ENCODE peak calls at places on chromosomes 11 and 22, in eight cellular contexts. Q, B, L, F, P, K, J and I are unnamed samples. For H3K4me1, the result is how much of the 10 kb centered on the place peaks cover.

GRCh38 chr11:125594958-125595357 is 2.3 kb downstream of the STT3A start:
- DNase-seq in Q (no peak), B (no peak), L (no peak), F (no peak), P (no peak), K (no peak), J (no peak), I (no peak)

GRCh38 chr22:39618996-39619530 is 48.5 kb downstream of the CACNA1I start:
- DNase-seq in Q (no peak), B (no peak), L (no peak), F (no peak), P (no peak), K (no peak), J (no peak), I (no peak)

GRCh38 chr11:130653838-130654601 is 205.6 kb downstream of the ADAMTS15 start:
- DNase-seq in Q (no peak), B (peak), L (no peak), F (peak), P (peak), K (peak), J (peak), I (no peak)

GRCh38 chr22:46381142-46381541 is 45.6 kb downstream of the TRMU start:
- DNase-seq in Q (no peak), B (no peak), L (no peak), F (no peak), P (no peak), K (no peak), J (peak), I (no peak)

GRCh38 chr11:95832763-95833162 is 42.5 kb downstream of the CEP57 start:
- DNase-seq in Q (no peak), B (no peak), L (no peak), F (no peak), P (no peak), K (no peak), J (peak), I (no peak)

GRCh38 chr22:49053574-49053973 is 774.1 kb downstream of the BRD1 start:
- DNase-seq in Q (no peak), B (no peak), L (no peak), F (no peak), P (no peak), K (no peak), J (no peak), I (no peak)

GRCh38 chr22:49753961-49754673 is 73.6 kb downstream of the BRD1 start:
- DNase-seq in Q (no peak), B (no peak), L (no peak), F (no peak), P (peak), K (no peak), J (no peak), I (no peak)

GRCh38 chr11:124736738-124737137 is 3.0 kb upstream of the NRGN start:
- DNase-seq in Q (no peak), B (no peak), L (no peak), F (no peak), P (no peak), K (no peak), J (no peak), I (no peak)

GRCh38 chr11:19777342-19778102 is 64.9 kb downstream of the NAV2 start:
- DNase-seq in Q (peak), B (no peak), L (peak), F (peak), P (no peak), K (no peak), J (peak), I (no peak)

GRCh38 chr11:79503028-79503427 is 62.2 kb upstream of the TENM4 start:
- DNase-seq in Q (no peak), B (no peak), L (no peak), F (no peak), P (no peak), K (peak), J (no peak), I (no peak)

GRCh38 chr11:71447791-71448256 is 369 bp downstream of the DHCR7 start:
- DNase-seq in Q (peak), B (no peak), L (no peak), F (no peak), P (no peak), K (peak), J (no peak), I (no peak)

GRCh38 chr11:15884131-15884530 is 472.2 kb downstream of the SOX6 start:
- DNase-seq in Q (no peak), B (no peak), L (no peak), F (no peak), P (no peak), K (no peak), J (no peak), I (no peak)

GRCh38 chr11:20156280-20156875 is 3.9 kb downstream of the DBX1 start:
- DNase-seq in Q (peak), B (no peak), L (no peak), F (peak), P (no peak), K (no peak), J (no peak), I (no peak)

GRCh38 chr11:64851831-64852337 is 7.4 kb upstream of the CDC42BPG start:
- DNase-seq in Q (no peak), B (no peak), L (no peak), F (no peak), P (no peak), K (no peak), J (no peak), I (no peak)

GRCh38 chr11:64849600-64850356 is 5.3 kb upstream of the CDC42BPG start:
- DNase-seq in Q (no peak), B (no peak), L (no peak), F (no peak), P (no peak), K (peak), J (no peak), I (no peak)

GRCh38 chr11:64852804-64853520 is 8.5 kb upstream of the CDC42BPG start:
- DNase-seq in Q (no peak), B (no peak), L (no peak), F (no peak), P (no peak), K (no peak), J (no peak), I (no peak)

GRCh38 chr11:64848779-64849599 is 4.5 kb upstream of the CDC42BPG start:
- DNase-seq in Q (peak), B (peak), L (no peak), F (peak), P (no peak), K (no peak), J (no peak), I (no peak)

DNA sequence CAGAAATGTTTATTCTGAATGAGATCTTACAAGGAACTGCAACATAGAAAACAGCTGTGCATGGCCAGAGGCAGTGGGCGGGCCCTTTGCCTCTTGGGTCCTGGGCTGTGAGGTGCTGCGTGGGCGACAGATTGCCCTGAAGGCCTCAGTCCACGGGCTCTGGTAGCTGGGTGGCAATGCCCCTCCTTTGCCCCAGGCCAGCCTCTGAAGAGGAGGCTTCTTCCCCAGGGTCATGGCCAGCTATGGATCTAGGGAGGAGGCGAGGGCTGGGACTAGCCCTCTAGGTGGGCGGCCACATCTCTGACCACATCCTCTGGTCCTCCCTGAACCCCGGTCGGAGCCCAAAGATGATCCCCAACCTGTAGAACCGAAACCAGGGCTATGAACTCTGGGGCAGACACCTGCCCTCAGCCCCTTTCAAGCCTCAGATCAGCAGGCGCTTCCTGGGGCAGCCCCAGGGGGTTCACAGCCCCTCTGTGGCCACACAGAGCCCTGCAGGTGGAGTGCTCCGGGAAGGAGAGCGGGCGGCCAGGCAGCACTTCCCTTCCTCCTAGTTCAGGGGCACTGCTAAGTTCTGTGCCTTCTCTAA is 6.6 kb upstream of the CDC42BPG start:
- DNase-seq in Q (peak), B (no peak), L (peak), F (no peak), P (no peak), K (no peak), J (no peak), I (no peak)
- TF ChIP-seq CTCF in Q (no peak), B (no peak), L (peak), F (no peak), P (no peak), K (no peak), J (no peak), I (no peak)

DNA sequence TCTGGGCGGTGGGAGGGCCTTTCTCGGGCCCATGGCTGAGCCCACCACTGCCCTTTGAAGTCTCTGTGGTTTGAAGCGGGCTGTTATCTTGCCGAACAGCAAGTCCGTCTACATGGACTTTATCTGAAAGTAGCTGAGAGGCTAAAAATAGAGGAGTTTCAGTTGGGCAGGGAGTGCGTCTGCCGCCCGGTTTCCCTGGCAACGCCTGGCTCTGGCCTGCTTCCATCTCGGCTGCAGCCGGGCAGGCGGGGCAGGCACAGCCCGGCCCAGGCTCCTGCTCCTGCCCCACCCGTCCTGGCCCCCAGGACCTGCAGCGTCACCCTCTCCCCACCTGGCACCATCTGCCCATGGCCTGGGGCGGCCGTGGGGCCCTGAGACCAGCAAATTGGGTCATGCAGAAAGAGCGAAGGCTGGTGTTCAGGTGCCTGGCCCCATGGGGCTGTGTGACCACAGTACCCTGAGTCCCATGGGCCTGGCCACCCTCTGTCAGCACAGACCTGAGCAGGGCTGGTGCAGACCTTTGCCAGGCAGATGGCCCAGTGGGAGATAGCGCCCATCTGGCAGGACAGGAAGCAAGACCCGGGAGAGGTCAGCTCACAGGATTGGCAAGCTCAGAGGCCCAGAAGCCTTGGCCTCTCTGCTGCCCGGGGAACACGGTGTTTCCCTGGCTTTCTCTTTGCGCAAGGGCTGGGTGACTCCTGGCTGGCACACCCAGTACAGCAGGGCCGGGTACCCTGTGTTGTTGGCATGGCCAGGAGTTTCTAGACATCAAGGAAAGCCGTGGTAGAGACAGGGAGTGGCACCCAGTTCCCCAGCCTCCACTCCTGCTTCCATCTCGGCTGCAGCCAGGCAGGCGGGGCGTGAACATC is 79.1 kb upstream of the KCNQ1OT1 start:
- DNase-seq in Q (peak), B (peak), L (no peak), F (peak), P (peak), K (peak), J (peak), I (peak)
- TF ChIP-seq POLR2A in Q (no peak), B (no peak), L (no peak), F (peak), P (no peak), K (no peak), J (no peak), I (no peak)

GRCh38 chr11:72834905-72835304 is 20.7 kb downstream of the ATG16L2 start:
- DNase-seq in Q (no peak), B (no peak), L (no peak), F (no peak), P (no peak), K (peak), J (no peak), I (peak)
- H3K4me1 ChIP-seq in Q (under half), B (under half), L (under half), F (under half), P (under half), K (half or more), J (under half), I (under half)

GRCh38 chr22:19070397-19071169 is 51.6 kb downstream of the DGCR2 start:
- DNase-seq in Q (no peak), B (no peak), L (no peak), F (no peak), P (peak), K (no peak), J (no peak), I (no peak)

GRCh38 chr22:19067696-19068348 is 54.4 kb downstream of the DGCR2 start:
- DNase-seq in Q (no peak), B (no peak), L (no peak), F (no peak), P (peak), K (no peak), J (no peak), I (no peak)

GRCh38 chr22:19066531-19067271 is 55.5 kb downstream of the DGCR2 start:
- DNase-seq in Q (no peak), B (no peak), L (no peak), F (no peak), P (peak), K (no peak), J (peak), I (peak)

GRCh38 chr22:19069451-19069850 is 52.8 kb downstream of the DGCR2 start:
- DNase-seq in Q (no peak), B (no peak), L (no peak), F (no peak), P (no peak), K (no peak), J (no peak), I (no peak)

GRCh38 chr22:19068784-19069271 is 53.4 kb downstream of the DGCR2 start:
- DNase-seq in Q (no peak), B (no peak), L (no peak), F (no peak), P (peak), K (no peak), J (no peak), I (no peak)
- TF ChIP-seq CTCF in Q (no peak), B (no peak), L (no peak), F (no peak), P (no peak), K (no peak), J (no peak), I (no peak)

GRCh38 chr11:106278391-106278790 is 200.9 kb downstream of the AASDHPPT start:
- DNase-seq in Q (no peak), B (no peak), L (no peak), F (no peak), P (no peak), K (no peak), J (no peak), I (no peak)
- TF ChIP-seq POLR2A in Q (no peak), B (no peak), L (no peak), F (no peak), P (no peak), K (no peak), J (no peak), I (no peak)

GRCh38 chr22:23213031-23213555 is 32.8 kb downstream of the BCR start:
- DNase-seq in Q (no peak), B (no peak), L (no peak), F (no peak), P (no peak), K (no peak), J (no peak), I (no peak)
- H3K4me1 ChIP-seq in Q (under half), B (under half), L (under half), F (half or more), P (half or more), K (half or more), J (under half), I (under half)

DNA sequence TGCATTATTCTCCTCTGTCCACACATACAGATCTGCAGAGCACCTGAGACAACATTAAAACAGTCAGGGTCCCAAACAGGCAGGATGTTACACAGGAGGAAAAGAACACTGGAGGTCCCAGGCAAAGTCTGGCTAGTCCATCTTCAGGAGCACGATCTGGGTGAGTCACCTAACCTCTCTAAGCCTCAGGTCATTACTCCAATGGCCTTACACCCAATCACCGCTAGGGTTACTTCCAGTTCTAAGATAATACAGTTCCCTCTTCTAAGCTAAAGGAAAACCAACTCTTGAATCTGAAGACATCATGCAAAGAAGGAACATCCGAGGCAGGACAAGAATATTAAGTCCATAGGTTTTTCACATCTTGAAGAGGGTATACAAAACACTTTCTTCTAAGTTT is 24.5 kb downstream of the ASCC2 start:
- DNase-seq in Q (peak), B (no peak), L (no peak), F (no peak), P (no peak), K (no peak), J (no peak), I (no peak)
- TF ChIP-seq CTCF in Q (peak), B (no peak), L (no peak), F (no peak), P (no peak), K (no peak), J (peak), I (no peak)

GRCh38 chr22:36164621-36165020 is 4.1 kb upstream of the APOL3 start:
- DNase-seq in Q (no peak), B (no peak), L (no peak), F (no peak), P (no peak), K (no peak), J (no peak), I (no peak)
- TF ChIP-seq POLR2A in Q (no peak), B (no peak), L (no peak), F (no peak), P (no peak), K (no peak), J (no peak), I (no peak)